ENCODE peak calls at places on chromosomes 16 and 17, in nine cellular contexts. One of them, this sample, is unnamed.

GRCh38 chr16:67100569-67101300 is 9.0 kb upstream of the PHAF1 start:
- DNase-seq in NCI-H1092 treated with DMSO at 0.1 percent for 48 hours: peak; percentile 21
- DNase-seq in NCI-H1105 treated with DMSO at 0.1 percent for 48 hours: no peak
- DNase-seq in HEK293T: peak; percentile 21
- DNase-seq in mesothelial cell of epicardium: no peak
- DNase-seq in choroid plexus epithelial cell: peak; percentile 69
- DNase-seq in IMR-90: peak; percentile 56
- DNase-seq in GM18507: no peak
- DNase-seq in foreskin fibroblast: no peak
- DNase-seq in this sample: peak; percentile 38

GRCh38 chr17:40425741-40426140 is 8.0 kb upstream of the TOP2A start:
- DNase-seq in NCI-H1092 treated with DMSO at 0.1 percent for 48 hours: no peak
- DNase-seq in NCI-H1105 treated with DMSO at 0.1 percent for 48 hours: no peak
- DNase-seq in HEK293T: no peak
- DNase-seq in mesothelial cell of epicardium: no peak
- DNase-seq in choroid plexus epithelial cell: no peak
- DNase-seq in IMR-90: no peak
- DNase-seq in GM18507: no peak
- DNase-seq in foreskin fibroblast: no peak
- DNase-seq in this sample: no peak

GRCh38 chr17:71503710-71504471 is 616.9 kb upstream of the SOX9 start:
- DNase-seq in NCI-H1092 treated with DMSO at 0.1 percent for 48 hours: no peak
- DNase-seq in NCI-H1105 treated with DMSO at 0.1 percent for 48 hours: no peak
- DNase-seq in HEK293T: no peak
- DNase-seq in mesothelial cell of epicardium: no peak
- DNase-seq in choroid plexus epithelial cell: no peak
- DNase-seq in IMR-90: no peak
- DNase-seq in GM18507: no peak
- DNase-seq in foreskin fibroblast: no peak
- DNase-seq in this sample: no peak

GRCh38 chr16:28983644-28984043 is 1.2 kb upstream of the LAT start:
- DNase-seq in NCI-H1092 treated with DMSO at 0.1 percent for 48 hours: no peak
- DNase-seq in NCI-H1105 treated with DMSO at 0.1 percent for 48 hours: no peak
- DNase-seq in HEK293T: no peak
- DNase-seq in mesothelial cell of epicardium: no peak
- DNase-seq in choroid plexus epithelial cell: no peak
- DNase-seq in IMR-90: no peak
- DNase-seq in GM18507: no peak
- DNase-seq in foreskin fibroblast: no peak
- DNase-seq in this sample: no peak

GRCh38 chr16:30985401-30986128 is 558 bp downstream of the HSD3B7 start:
- DNase-seq in NCI-H1092 treated with DMSO at 0.1 percent for 48 hours: no peak
- DNase-seq in NCI-H1105 treated with DMSO at 0.1 percent for 48 hours: peak; percentile 83
- DNase-seq in HEK293T: no peak
- DNase-seq in mesothelial cell of epicardium: no peak
- DNase-seq in choroid plexus epithelial cell: no peak
- DNase-seq in IMR-90: no peak
- DNase-seq in GM18507: no peak
- DNase-seq in foreskin fibroblast: peak; percentile 64
- DNase-seq in this sample: no peak

GRCh38 chr17:74329378-74329777 is 3.4 kb downstream of the KIF19 start:
- DNase-seq in NCI-H1092 treated with DMSO at 0.1 percent for 48 hours: no peak
- DNase-seq in NCI-H1105 treated with DMSO at 0.1 percent for 48 hours: no peak
- DNase-seq in HEK293T: no peak
- DNase-seq in mesothelial cell of epicardium: no peak
- DNase-seq in choroid plexus epithelial cell: no peak
- DNase-seq in IMR-90: no peak
- DNase-seq in GM18507: no peak
- DNase-seq in foreskin fibroblast: no peak
- DNase-seq in this sample: no peak

GRCh38 chr17:79572136-79572915 is 38.5 kb downstream of the RBFOX3 start:
- DNase-seq in NCI-H1092 treated with DMSO at 0.1 percent for 48 hours: no peak
- DNase-seq in NCI-H1105 treated with DMSO at 0.1 percent for 48 hours: no peak
- DNase-seq in HEK293T: no peak
- DNase-seq in mesothelial cell of epicardium: no peak
- DNase-seq in choroid plexus epithelial cell: no peak
- DNase-seq in IMR-90: no peak
- DNase-seq in GM18507: no peak
- DNase-seq in foreskin fibroblast: no peak
- DNase-seq in this sample: no peak

GRCh38 chr17:8644507-8644902 is 14.0 kb upstream of the MYH10 start:
- DNase-seq in NCI-H1092 treated with DMSO at 0.1 percent for 48 hours: no peak
- DNase-seq in NCI-H1105 treated with DMSO at 0.1 percent for 48 hours: no peak
- DNase-seq in HEK293T: no peak
- DNase-seq in mesothelial cell of epicardium: no peak
- DNase-seq in choroid plexus epithelial cell: no peak
- DNase-seq in IMR-90: no peak
- DNase-seq in GM18507: no peak
- DNase-seq in foreskin fibroblast: no peak
- DNase-seq in this sample: no peak

GRCh38 chr16:20675488-20676267 is 21.8 kb downstream of the ACSM1 start:
- DNase-seq in NCI-H1092 treated with DMSO at 0.1 percent for 48 hours: peak; percentile 70
- DNase-seq in NCI-H1105 treated with DMSO at 0.1 percent for 48 hours: peak; percentile 29
- DNase-seq in HEK293T: no peak
- DNase-seq in mesothelial cell of epicardium: no peak
- DNase-seq in choroid plexus epithelial cell: peak; percentile 12
- DNase-seq in IMR-90: no peak
- DNase-seq in GM18507: no peak
- DNase-seq in foreskin fibroblast: no peak
- DNase-seq in this sample: peak; percentile 7

GRCh38 chr16:53626161-53626560 is 77.5 kb downstream of the RPGRIP1L start:
- DNase-seq in NCI-H1092 treated with DMSO at 0.1 percent for 48 hours: no peak
- DNase-seq in NCI-H1105 treated with DMSO at 0.1 percent for 48 hours: no peak
- DNase-seq in HEK293T: no peak
- DNase-seq in mesothelial cell of epicardium: no peak
- DNase-seq in choroid plexus epithelial cell: no peak
- DNase-seq in IMR-90: no peak
- DNase-seq in GM18507: no peak
- DNase-seq in foreskin fibroblast: no peak
- DNase-seq in this sample: peak; percentile 1

GRCh38 chr16:87686697-87687570 is 78.9 kb downstream of the KLHDC4 start:
- DNase-seq in NCI-H1092 treated with DMSO at 0.1 percent for 48 hours: no peak
- DNase-seq in NCI-H1105 treated with DMSO at 0.1 percent for 48 hours: no peak
- DNase-seq in HEK293T: no peak
- DNase-seq in mesothelial cell of epicardium: no peak
- DNase-seq in choroid plexus epithelial cell: peak; percentile 1
- DNase-seq in IMR-90: no peak
- DNase-seq in GM18507: no peak
- DNase-seq in foreskin fibroblast: peak; percentile 6
- DNase-seq in this sample: no peak

GRCh38 chr17:50359998-50360461 is 13.0 kb downstream of the MRPL27 start:
- DNase-seq in NCI-H1092 treated with DMSO at 0.1 percent for 48 hours: no peak
- DNase-seq in NCI-H1105 treated with DMSO at 0.1 percent for 48 hours: no peak
- DNase-seq in HEK293T: no peak
- DNase-seq in mesothelial cell of epicardium: no peak
- DNase-seq in choroid plexus epithelial cell: no peak
- DNase-seq in IMR-90: no peak
- DNase-seq in GM18507: no peak
- DNase-seq in foreskin fibroblast: no peak
- DNase-seq in this sample: no peak

GRCh38 chr16:61862221-61862620 is 174.0 kb downstream of the CDH8 start:
- DNase-seq in NCI-H1092 treated with DMSO at 0.1 percent for 48 hours: no peak
- DNase-seq in NCI-H1105 treated with DMSO at 0.1 percent for 48 hours: no peak
- DNase-seq in HEK293T: no peak
- DNase-seq in mesothelial cell of epicardium: no peak
- DNase-seq in choroid plexus epithelial cell: no peak
- DNase-seq in IMR-90: no peak
- DNase-seq in GM18507: no peak
- DNase-seq in foreskin fibroblast: no peak
- DNase-seq in this sample: no peak